ENCODE peak calls at places on chromosomes 3 and 15, in six cellular contexts. Y is K562, A is SK-N-SH, D is HL-60, G is GM12878, X is H1. Q is an unnamed sample.

GRCh38 chr3:139737682-139738361 is 60.0 kb upstream of the NMNAT3 start:
- DNase-seq in G (no peak), Y (no peak), D (no peak), A (no peak), X (no peak), Q (no peak)

GRCh38 chr3:42118762-42119361 is 27.7 kb downstream of the TRAK1 start:
- DNase-seq in A (peak), Y (peak), D (peak), X (no peak), G (peak), Q (peak)

GRCh38 chr3:108887777-108888176 is 65.2 kb downstream of the TRAT1 start:
- DNase-seq in Y (no peak), D (no peak), G (no peak), X (no peak), A (no peak), Q (no peak)

GRCh38 chr3:72001758-72002157 is 216.8 kb upstream of the PROK2 start:
- DNase-seq in G (no peak), Y (no peak), X (no peak), A (no peak), D (no peak), Q (no peak)

GRCh38 chr3:175146258-175146657 is 287.1 kb downstream of the NAALADL2 start:
- DNase-seq in D (no peak), A (no peak), X (no peak), G (no peak), Y (no peak), Q (no peak)

GRCh38 chr3:11288786-11289637 is 16.8 kb downstream of the ATG7 start:
- DNase-seq in X (no peak), D (peak), G (peak), Y (peak), A (no peak), Q (peak)

GRCh38 chr15:60074181-60074885 is 70.2 kb downstream of the FOXB1 start:
- DNase-seq in A (no peak), D (no peak), Y (no peak), G (no peak), X (no peak), Q (no peak)

GRCh38 chr3:75938921-75939320 is 153.6 kb upstream of the ZNF717 start:
- DNase-seq in G (no peak), D (no peak), Y (no peak), X (no peak), A (no peak), Q (no peak)

GRCh38 chr15:78740904-78741274 is 70.4 kb downstream of the ADAMTS7 start:
- DNase-seq in Y (no peak), A (no peak), D (no peak), X (no peak), G (no peak), Q (no peak)

DNA sequence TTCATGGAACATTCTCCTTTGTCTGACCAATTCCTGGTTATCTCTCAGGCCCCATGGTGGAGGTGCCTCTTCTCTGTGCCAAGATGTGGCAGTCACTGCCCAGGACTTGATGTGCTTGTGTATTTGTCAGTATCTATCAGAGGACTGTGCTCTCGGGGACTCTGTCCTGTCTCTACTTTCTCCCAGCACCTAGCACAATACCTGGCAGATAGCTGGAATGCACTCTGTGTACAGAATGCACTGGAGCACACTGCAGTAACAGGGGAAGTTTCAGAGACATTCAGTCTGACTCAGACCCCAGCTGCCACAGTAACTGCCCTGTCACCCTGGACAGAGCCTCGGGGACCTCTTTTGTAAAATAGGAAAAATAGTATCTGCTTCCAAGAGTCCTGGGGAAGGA is 34.6 kb upstream of the SV2B start:
- DNase-seq in G (no peak), D (no peak), X (no peak), Y (no peak), A (no peak), Q (no peak)
- TF ChIP-seq GABPA in G (no peak), D (no peak), X (no peak), Y (no peak), A (no peak), Q (no peak)

GRCh38 chr3:105162448-105162847 is 204.3 kb upstream of the ALCAM start:
- DNase-seq in G (no peak), Y (no peak), X (no peak), D (no peak), A (no peak), Q (no peak)

GRCh38 chr3:105170423-105170822 is 196.3 kb upstream of the ALCAM start:
- DNase-seq in Y (no peak), X (no peak), D (no peak), A (no peak), G (no peak), Q (no peak)

DNA sequence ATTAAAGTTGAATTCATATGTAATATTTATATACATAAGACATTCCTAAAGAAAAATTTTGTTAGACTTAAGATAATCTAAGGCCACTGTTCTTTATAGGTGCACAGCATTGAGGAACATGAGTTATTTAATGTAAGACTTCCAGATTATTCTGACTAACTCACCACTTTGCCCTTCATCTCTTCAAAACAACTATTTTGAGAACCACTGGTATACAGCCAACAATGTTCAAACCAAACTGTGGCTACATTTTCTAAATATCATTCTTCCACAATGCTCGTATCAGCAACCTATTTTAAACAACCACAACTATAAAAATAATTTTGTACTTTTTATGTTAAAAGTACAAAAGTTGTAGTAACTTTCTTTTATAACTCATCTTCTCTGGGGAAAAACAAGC is 199.8 kb upstream of the ALCAM start:
- DNase-seq in Y (no peak), G (no peak), X (no peak), D (no peak), A (no peak), Q (no peak)
- TF ChIP-seq GABPA in Y (no peak), G (no peak), X (no peak), D (no peak), A (no peak), Q (no peak)

GRCh38 chr3:130894130-130894872 is 417 bp downstream of the ATP2C1 start:
- DNase-seq in A (peak), X (no peak), Y (peak), G (no peak), D (peak), Q (peak)
- TF ChIP-seq GABPA in A (no peak), X (no peak), Y (peak), G (no peak), D (no peak), Q (no peak)

DNA sequence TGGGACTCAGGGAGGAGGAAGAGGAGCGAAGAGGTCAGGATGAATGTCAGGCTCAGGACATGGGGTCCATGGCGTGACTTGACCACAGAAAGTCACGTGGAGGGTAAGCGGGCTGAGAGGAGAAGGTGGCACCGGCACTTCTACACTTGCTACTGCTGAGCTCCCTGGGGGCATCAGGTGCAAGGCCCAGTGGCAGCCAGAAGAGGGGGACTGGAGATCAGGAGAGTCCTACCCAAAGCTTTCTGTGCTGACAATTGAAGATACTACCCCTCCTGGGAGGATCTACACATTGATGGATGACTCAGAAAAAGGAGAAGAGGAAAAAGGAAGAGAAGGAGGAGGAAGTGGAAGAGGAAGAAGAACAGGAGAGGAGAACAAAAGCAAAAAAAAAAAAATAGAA is 41.3 kb downstream of the MYO5C start:
- DNase-seq in A (no peak), G (no peak), X (no peak), Y (peak), D (peak), Q (no peak)
- TF ChIP-seq GABPA in A (no peak), G (no peak), X (no peak), Y (no peak), D (no peak), Q (no peak)

GRCh38 chr15:91158415-91159394 is 58.6 kb downstream of the SV2B start:
- DNase-seq in Y (no peak), D (no peak), X (no peak), A (no peak), G (no peak), Q (no peak)

GRCh38 chr15:91152896-91153581 is 53.0 kb downstream of the SV2B start:
- DNase-seq in G (no peak), A (no peak), X (no peak), D (no peak), Y (no peak), Q (no peak)

GRCh38 chr15:91151781-91152563 is 51.9 kb downstream of the SV2B start:
- DNase-seq in G (no peak), D (no peak), Y (no peak), X (no peak), A (no peak), Q (no peak)

GRCh38 chr15:91153954-91154353 is 53.9 kb downstream of the SV2B start:
- DNase-seq in A (no peak), X (no peak), G (no peak), D (no peak), Y (no peak), Q (no peak)

GRCh38 chr15:91156175-91156726 is 56.2 kb downstream of the SV2B start:
- DNase-seq in X (no peak), G (no peak), D (no peak), Y (no peak), A (no peak), Q (no peak)
- TF ChIP-seq GABPA in X (no peak), G (no peak), D (no peak), Y (no peak), A (no peak), Q (no peak)

GRCh38 chr3:106485202-106485601 is 616.4 kb upstream of the CBLB start:
- DNase-seq in Y (no peak), D (no peak), A (no peak), X (no peak), G (no peak), Q (no peak)
- TF ChIP-seq GABPA in Y (no peak), D (no peak), A (no peak), X (no peak), G (no peak), Q (no peak)

Q was measured in HepG2.